ENCODE peak calls at places on chromosomes 7 and 10, in four cellular contexts. P, L, N and I are unnamed samples.

GRCh38 chr10:77416327-77417135 is 221.1 kb downstream of the KCNMA1 start:
- DNase-seq in P (no peak), L (no peak), N (no peak), I (no peak)

GRCh38 chr7:55172881-55173609 is 154.2 kb downstream of the EGFR start:
- DNase-seq in P (no peak), L (no peak), N (no peak), I (no peak)

GRCh38 chr7:36677769-36678435 is 46.4 kb downstream of the AOAH start:
- DNase-seq in P (no peak), L (no peak), N (no peak), I (no peak)

GRCh38 chr10:99433378-99434020 is 3.1 kb upstream of the GOT1 start:
- DNase-seq in P (no peak), L (no peak), N (peak), I (no peak)

GRCh38 chr10:55280696-55281095 is 479.7 kb upstream of the PCDH15 start:
- DNase-seq in P (no peak), L (no peak), N (no peak), I (no peak)

GRCh38 chr7:43076189-43076605 is 36.2 kb upstream of the HECW1 start:
- DNase-seq in P (peak), L (no peak), N (no peak), I (no peak)

GRCh38 chr7:156944876-156945275 is 4.6 kb upstream of the NOM1 start:
- DNase-seq in P (no peak), L (no peak), N (no peak), I (no peak)

GRCh38 chr7:137967143-137968018 is 34.5 kb downstream of the CREB3L2 start:
- DNase-seq in P (no peak), L (peak), N (peak), I (no peak)

GRCh38 chr10:111482074-111482350 is 405.2 kb downstream of the ADRA2A start:
- DNase-seq in P (no peak), L (no peak), N (no peak), I (no peak)

GRCh38 chr10:85995791-85996190 is 370.8 kb downstream of the GRID1 start:
- DNase-seq in P (peak), L (peak), N (peak), I (peak)

GRCh38 chr7:41238851-41239331 is 464.0 kb downstream of the INHBA start:
- DNase-seq in P (no peak), L (no peak), N (no peak), I (no peak)

GRCh38 chr7:76259124-76260086 is 43.1 kb upstream of the HSPB1 start:
- DNase-seq in P (no peak), L (no peak), N (no peak), I (no peak)

GRCh38 chr10:107834706-107835105 is 670.2 kb upstream of the SORCS1 start:
- DNase-seq in P (no peak), L (no peak), N (no peak), I (no peak)

GRCh38 chr7:1742555-1743303 is 72.7 kb downstream of the ELFN1 start:
- DNase-seq in P (no peak), L (no peak), N (peak), I (peak)

GRCh38 chr7:139231513-139232376 is 708 bp downstream of the UBN2 start:
- DNase-seq in P (no peak), L (peak), N (peak), I (peak)

GRCh38 chr7:98630770-98631169 is 13.7 kb downstream of the NPTX2 start:
- DNase-seq in P (no peak), L (no peak), N (no peak), I (no peak)

GRCh38 chr10:5234106-5234877 is 37.7 kb downstream of the AKR1C4 start:
- DNase-seq in P (no peak), L (peak), N (no peak), I (no peak)

GRCh38 chr10:65570143-65571010 is 1355.5 kb upstream of the LRRTM3 start:
- DNase-seq in P (no peak), L (peak), N (peak), I (peak)

GRCh38 chr10:98267894-98268693 is at the start of gene LOXL4:
- DNase-seq in P (no peak), L (no peak), N (peak), I (peak)

GRCh38 chr7:33050425-33051318 is 11.9 kb downstream of the NT5C3A start:
- DNase-seq in P (no peak), L (peak), N (peak), I (peak)

GRCh38 chr7:44377681-44378421 is 52.5 kb upstream of the CAMK2B start:
- DNase-seq in P (peak), L (no peak), N (no peak), I (peak)

GRCh38 chr7:45597286-45597984 is 23.3 kb downstream of the ADCY1 start:
- DNase-seq in P (no peak), L (no peak), N (no peak), I (no peak)

GRCh38 chr7:40608321-40609075 is 473.7 kb downstream of the SUGCT start:
- DNase-seq in P (no peak), L (no peak), N (no peak), I (no peak)

GRCh38 chr7:68238204-68238805 is 1241.7 kb downstream of the TYW1 start:
- DNase-seq in P (no peak), L (no peak), N (no peak), I (no peak)

GRCh38 chr10:3793553-3793952 is 8.5 kb upstream of the KLF6 start:
- DNase-seq in P (no peak), L (no peak), N (no peak), I (no peak)

GRCh38 chr10:131824371-131825149 is 76.2 kb upstream of the PPP2R2D start:
- DNase-seq in P (no peak), L (no peak), N (no peak), I (no peak)

GRCh38 chr7:38858281-38858884 is 50.6 kb downstream of the VPS41 start:
- DNase-seq in P (no peak), L (no peak), N (no peak), I (no peak)

GRCh38 chr7:260441-261281 is 29.3 kb upstream of the FOXL3 start:
- DNase-seq in P (no peak), L (no peak), N (no peak), I (no peak)

GRCh38 chr7:42931447-42931833 is 534 bp downstream of the PSMA2 start:
- DNase-seq in P (no peak), L (no peak), N (no peak), I (no peak)

GRCh38 chr10:19659920-19660655 is 156.1 kb upstream of the PLXDC2 start:
- DNase-seq in P (no peak), L (no peak), N (no peak), I (no peak)

GRCh38 chr10:19654576-19654975 is 161.7 kb upstream of the PLXDC2 start:
- DNase-seq in P (no peak), L (no peak), N (no peak), I (no peak)

GRCh38 chr10:19658131-19658530 is 158.1 kb upstream of the PLXDC2 start:
- DNase-seq in P (no peak), L (no peak), N (no peak), I (no peak)

GRCh38 chr10:19658622-19659233 is 157.5 kb upstream of the PLXDC2 start:
- DNase-seq in P (no peak), L (no peak), N (no peak), I (no peak)

GRCh38 chr10:19656420-19657042 is 159.7 kb upstream of the PLXDC2 start:
- DNase-seq in P (no peak), L (peak), N (no peak), I (no peak)
- TF ChIP-seq TARDBP in P (no peak), L (no peak), N (no peak), I (no peak)

GRCh38 chr10:1608408-1609037 is 128.8 kb downstream of the ADARB2 start:
- DNase-seq in P (no peak), L (no peak), N (no peak), I (no peak)
- TF ChIP-seq TARDBP in P (no peak), L (no peak), N (no peak), I (no peak)

GRCh38 chr10:113005380-113005779 is 55.3 kb downstream of the TCF7L2 start:
- DNase-seq in P (no peak), L (no peak), N (no peak), I (no peak)
- TF ChIP-seq TARDBP in P (no peak), L (no peak), N (no peak), I (no peak)

GRCh38 chr10:30216811-30217210 is 132.3 kb downstream of the MTPAP start:
- DNase-seq in P (no peak), L (no peak), N (no peak), I (no peak)

GRCh38 chr10:30219977-30220751 is 128.9 kb downstream of the MTPAP start:
- DNase-seq in P (no peak), L (peak), N (peak), I (no peak)

GRCh38 chr10:30215131-30215530 is 133.9 kb downstream of the MTPAP start:
- DNase-seq in P (no peak), L (no peak), N (no peak), I (no peak)

GRCh38 chr10:30210296-30210695 is 138.8 kb downstream of the MTPAP start:
- DNase-seq in P (no peak), L (no peak), N (no peak), I (no peak)

GRCh38 chr10:30215631-30216030 is 133.4 kb downstream of the MTPAP start:
- DNase-seq in P (no peak), L (no peak), N (no peak), I (no peak)
- TF ChIP-seq TARDBP in P (no peak), L (no peak), N (no peak), I (no peak)

GRCh38 chr10:59560161-59560560 is 149.5 kb downstream of the SLC16A9 start:
- DNase-seq in P (no peak), L (no peak), N (no peak), I (no peak)

GRCh38 chr10:59563506-59563905 is 146.1 kb downstream of the SLC16A9 start:
- DNase-seq in P (no peak), L (no peak), N (no peak), I (no peak)

GRCh38 chr10:59562126-59562525 is 147.5 kb downstream of the SLC16A9 start:
- DNase-seq in P (no peak), L (no peak), N (no peak), I (no peak)

GRCh38 chr10:59560990-59561389 is 148.7 kb downstream of the SLC16A9 start:
- DNase-seq in P (no peak), L (peak), N (no peak), I (no peak)

DNA sequence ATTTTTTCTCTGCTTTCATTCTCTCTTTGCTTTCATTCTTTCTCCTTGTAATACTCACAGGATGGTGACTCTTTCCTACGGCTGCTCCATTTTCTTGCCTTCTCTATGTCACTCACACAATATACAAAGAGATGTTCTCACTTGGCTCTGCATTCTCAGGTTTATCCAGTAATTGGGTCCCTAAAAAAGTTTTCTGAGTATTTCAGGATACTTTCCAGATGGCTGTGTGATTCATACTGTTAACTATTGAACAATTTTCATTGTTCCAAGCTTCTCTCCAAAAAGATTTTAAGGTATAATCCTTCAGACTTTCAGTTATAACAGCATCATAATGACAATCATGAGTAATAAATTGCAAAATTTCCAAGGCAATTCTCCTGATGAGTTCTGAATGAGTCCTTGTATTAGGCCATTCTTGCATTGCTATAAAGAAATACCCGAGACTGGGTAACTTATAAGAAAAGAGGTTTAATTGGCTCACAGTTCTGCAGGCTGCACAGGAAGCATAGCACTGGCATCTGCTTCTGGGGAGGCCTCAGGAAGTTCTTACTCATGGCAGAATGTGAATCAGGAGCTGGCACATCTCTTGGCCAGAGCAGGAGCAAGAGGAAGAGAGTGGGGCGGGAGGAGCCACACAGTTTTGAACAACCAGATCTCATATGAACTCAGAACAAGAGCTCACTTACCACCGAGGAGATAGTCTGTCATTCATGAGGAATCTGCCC is 148.1 kb downstream of the SLC16A9 start:
- DNase-seq in P (no peak), L (no peak), N (no peak), I (no peak)
- TF ChIP-seq TARDBP in P (no peak), L (no peak), N (no peak), I (no peak)